ENCODE peak calls at places on chromosomes 13 and 19, in ten cellular contexts. M is Calu3, N is mesothelial cell of epicardium, L is heart left ventricle, Z is astrocyte of the spinal cord, D is A673, O is MCF 10A, C is CD14-positive monocyte, W is upper lobe of right lung, G is lower leg skin. U is an unnamed sample.

GRCh38 chr13:103243495-103243894 is 177.3 kb upstream of the SLC10A2 start:
- DNase-seq in W (no peak), D (no peak), C (no peak), N (no peak), G (no peak), O (no peak), L (no peak), Z (no peak), M (no peak), U (no peak)

GRCh38 chr13:49220035-49220855 is at the start of gene MLNR:
- DNase-seq in W (peak; percentile 68), Z (no peak), G (no peak), N (no peak), O (no peak), C (no peak), M (peak; percentile 62), D (peak; percentile 56), L (no peak), U (peak; percentile 71)

GRCh38 chr13:74197686-74198085 is 63.5 kb upstream of the KLF12 start:
- DNase-seq in G (no peak), M (no peak), L (no peak), Z (no peak), N (no peak), D (no peak), W (no peak), O (no peak), C (no peak), U (no peak)

GRCh38 chr13:23618341-23618740 is 48.1 kb downstream of the TNFRSF19 start:
- DNase-seq in Z (peak; percentile 98), C (no peak), O (peak; percentile 70), M (peak; percentile 56), W (no peak), G (no peak), N (no peak), L (no peak), D (peak; percentile 41), U (no peak)

GRCh38 chr13:45823583-45823982 is 28.0 kb downstream of the SIAH3 start:
- DNase-seq in G (no peak), Z (no peak), D (no peak), N (no peak), C (no peak), L (no peak), M (no peak), O (no peak), W (no peak), U (no peak)

GRCh38 chr19:16078759-16079707 is 2.7 kb downstream of the TPM4 start:
- DNase-seq in D (peak; percentile 96), C (peak; percentile 73), W (peak; percentile 60), Z (peak; percentile 97), O (peak; percentile 96), M (peak; percentile 50), G (peak; percentile 89), N (no peak), L (peak; percentile 81), U (peak; percentile 74)

GRCh38 chr13:41848435-41849255 is 112.3 kb downstream of the VWA8 start:
- DNase-seq in G (no peak), C (no peak), O (no peak), M (no peak), D (no peak), W (no peak), L (no peak), Z (peak; percentile 68), N (no peak), U (no peak)

GRCh38 chr19:55309437-55309836 is 15.7 kb downstream of the TMEM150B start:
- DNase-seq in Z (no peak), N (no peak), C (no peak), D (no peak), W (no peak), L (no peak), M (no peak), G (no peak), O (no peak), U (no peak)

GRCh38 chr19:23392706-23393105 is 2.6 kb downstream of the ZNF91 start:
- DNase-seq in C (no peak), D (no peak), M (no peak), G (no peak), W (no peak), Z (no peak), L (no peak), O (no peak), N (no peak), U (no peak)
- TF ChIP-seq CTCF in C (no peak), D (no peak), M (no peak), G (no peak), W (no peak), Z (no peak), L (no peak), O (no peak), N (no peak), U (no peak)

GRCh38 chr19:48631254-48631653 is 5.9 kb downstream of the DBP start:
- DNase-seq in O (no peak), C (no peak), G (no peak), Z (no peak), N (no peak), W (no peak), M (no peak), D (peak; percentile 44), L (no peak), U (no peak)

GRCh38 chr19:48629599-48630288 is 7.4 kb downstream of the DBP start:
- DNase-seq in Z (no peak), M (no peak), L (peak; percentile 42), W (peak; percentile 75), G (no peak), C (no peak), N (no peak), O (no peak), D (peak; percentile 90), U (peak; percentile 91)

GRCh38 chr19:48629297-48629598 is 7.9 kb downstream of the DBP start:
- DNase-seq in W (peak; percentile 66), G (no peak), Z (no peak), O (no peak), L (no peak), N (no peak), M (no peak), D (no peak), C (no peak), U (no peak)

GRCh38 chr19:48628486-48629296 is 8.5 kb downstream of the DBP start:
- DNase-seq in L (no peak), M (no peak), D (no peak), W (peak; percentile 67), G (no peak), N (no peak), C (peak; percentile 49), Z (no peak), O (no peak), U (no peak)

DNA sequence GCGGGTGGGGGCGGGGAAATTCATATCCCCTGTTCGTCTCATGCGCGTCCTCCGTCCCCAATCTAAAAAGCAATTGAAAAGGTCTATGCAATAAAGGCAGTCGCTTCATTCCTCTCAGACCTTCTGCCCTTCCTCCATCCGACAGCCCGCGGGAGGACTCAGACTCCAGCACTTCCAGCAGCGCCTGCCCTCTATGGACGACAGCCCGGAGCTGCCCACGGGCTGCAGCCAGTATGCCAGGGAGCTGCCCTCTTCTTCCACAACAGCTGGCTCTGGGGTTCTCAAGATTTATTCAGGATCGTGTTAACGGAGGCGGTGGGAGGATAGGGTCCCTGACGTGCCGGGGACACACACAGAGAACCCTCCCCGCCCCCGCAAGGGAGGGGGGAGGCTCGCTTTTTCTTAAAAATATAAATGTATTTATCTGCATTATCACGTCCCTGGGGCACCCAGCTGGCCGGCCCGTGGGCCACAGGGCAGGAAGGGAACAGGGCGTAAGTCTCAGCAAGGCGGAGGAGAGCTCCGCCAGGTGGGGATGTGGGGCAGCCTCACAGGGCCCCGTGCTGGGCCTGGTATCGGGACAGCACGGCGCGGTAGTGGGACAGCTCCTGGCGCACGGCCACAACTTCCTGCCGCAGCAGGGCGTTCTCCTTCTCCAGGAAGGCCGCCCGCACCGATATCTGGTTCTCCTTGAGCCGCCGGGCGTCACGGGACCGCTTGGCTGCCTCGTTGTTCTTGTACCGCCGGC is 6.7 kb downstream of the DBP start:
- DNase-seq in O (no peak), G (no peak), Z (peak; percentile 60), M (no peak), L (peak; percentile 85), N (no peak), W (peak; percentile 78), D (peak; percentile 94), C (peak; percentile 49), U (peak; percentile 79)
- TF ChIP-seq CTCF in O (no peak), G (no peak), Z (peak; percentile 23), M (no peak), L (no peak), N (no peak), W (peak; percentile 24), D (peak; percentile 52), C (peak; percentile 21), U (peak; percentile 42)

DNA sequence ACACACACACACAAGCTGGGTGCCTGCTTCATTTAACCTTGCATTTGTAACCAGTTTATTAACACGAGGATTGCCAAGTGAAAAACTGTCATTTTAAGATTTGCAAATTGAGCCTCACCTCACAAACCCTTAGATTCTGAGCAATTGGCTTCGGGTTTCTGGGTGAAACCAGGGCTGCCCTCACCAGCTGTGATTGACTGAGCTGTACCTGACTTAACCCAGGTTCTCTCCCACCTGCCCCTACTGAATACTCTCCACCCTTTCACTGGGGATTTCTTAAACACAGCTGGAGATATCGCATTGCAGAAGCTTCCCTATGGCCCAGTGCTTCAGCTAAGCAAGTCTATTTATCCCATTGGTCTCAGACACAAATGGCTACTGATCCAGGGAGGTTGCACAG is 172.6 kb upstream of the ZNF507 start:
- DNase-seq in M (no peak), L (no peak), N (no peak), C (no peak), W (no peak), Z (no peak), D (no peak), G (no peak), O (no peak), U (no peak)
- TF ChIP-seq CTCF in M (no peak), L (no peak), N (no peak), C (no peak), W (no peak), Z (no peak), D (no peak), G (no peak), O (no peak), U (no peak)

GRCh38 chr19:49641688-49642487 is at the start of gene SCAF1:
- DNase-seq in L (peak; percentile 99), C (peak; percentile 99), G (peak; percentile 99), O (peak; percentile 99), D (peak; percentile 100), Z (peak; percentile 100), W (peak; percentile 100), M (peak; percentile 100), N (peak; percentile 98), U (peak; percentile 99)

GRCh38 chr19:49642488-49643035 is 553 bp downstream of the SCAF1 start:
- DNase-seq in O (no peak), C (no peak), G (no peak), D (peak; percentile 37), W (no peak), L (no peak), Z (no peak), M (no peak), N (no peak), U (no peak)

GRCh38 chr19:49638360-49638759 is 1.6 kb downstream of the RRAS start:
- DNase-seq in G (no peak), D (no peak), O (peak; percentile 25), M (no peak), N (no peak), L (no peak), C (no peak), W (no peak), Z (no peak), U (no peak)

GRCh38 chr19:49639401-49640112 is 386 bp downstream of the RRAS start:
- DNase-seq in D (peak; percentile 40), W (no peak), O (no peak), M (no peak), N (no peak), L (no peak), C (no peak), G (peak; percentile 39), Z (no peak), U (no peak)

DNA sequence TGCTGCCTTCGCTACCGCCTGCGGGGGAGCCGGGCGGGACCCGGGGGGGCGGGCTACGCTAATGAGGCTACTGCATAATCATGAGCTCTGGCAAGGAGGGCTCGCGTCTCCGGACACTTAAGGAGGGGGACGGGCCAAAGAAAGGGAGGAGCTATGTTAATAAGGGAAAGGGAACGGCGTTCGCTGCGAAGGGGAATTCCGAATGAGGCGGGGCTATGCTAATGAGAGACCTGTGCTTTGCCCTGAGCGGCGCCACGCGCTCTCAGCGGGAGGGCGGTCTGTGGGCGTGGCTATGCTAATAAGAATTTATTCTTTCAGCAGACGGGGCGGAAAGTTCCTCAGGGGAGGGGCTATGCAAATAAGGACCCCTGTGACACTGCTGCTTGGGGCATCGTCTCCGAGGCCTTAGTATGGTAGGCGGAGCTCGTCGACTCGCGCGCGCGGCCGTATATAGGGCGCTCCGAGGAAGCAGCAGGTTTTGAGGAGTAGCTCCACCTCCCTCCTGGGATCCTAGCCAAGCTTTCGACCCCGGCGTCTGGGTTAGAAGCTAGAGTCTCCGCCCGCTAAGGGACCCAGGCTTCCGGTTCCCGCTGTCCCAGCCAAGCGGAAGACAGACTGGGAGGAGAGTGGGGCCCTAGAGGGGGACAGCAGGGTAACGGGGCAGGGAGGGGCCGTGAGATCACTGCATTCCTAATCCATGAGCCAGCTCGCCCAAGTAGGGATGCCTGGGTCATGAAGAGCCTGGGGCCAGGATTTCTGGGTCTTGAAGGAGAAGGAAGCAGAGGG is at the start of gene RRAS:
- DNase-seq in M (peak; percentile 100), L (peak; percentile 100), N (peak; percentile 99), C (peak; percentile 100), Z (peak; percentile 100), D (peak; percentile 100), O (peak; percentile 100), G (peak; percentile 100), W (peak; percentile 100), U (peak; percentile 100)
- TF ChIP-seq CTCF in M (no peak), L (no peak), N (no peak), C (no peak), Z (no peak), D (no peak), O (no peak), G (no peak), W (no peak), U (no peak)